ENCODE peak calls at places on chromosomes 5 and 9, in nine cellular contexts. One of them, this sample, is unnamed.

GRCh38 chr5:72474117-72474915 is 32.9 kb downstream of the ZNF366 start:
- DNase-seq in SW 1271: no peak
- DNase-seq in A549: no peak
- DNase-seq in CD8-positive, alpha-beta memory T cell: no peak
- DNase-seq in anterior cingulate cortex: no peak
- DNase-seq in NCI-H2029: no peak
- DNase-seq in HuH-7: no peak
- DNase-seq in stimulated activated naive CD4-positive, alpha-beta T cell: no peak
- DNase-seq in upper lobe of right lung: no peak
- DNase-seq in this sample: no peak

GRCh38 chr5:13957032-13957645 is 12.7 kb upstream of the DNAH5 start:
- DNase-seq in SW 1271: peak; percentile 79
- DNase-seq in A549: peak; percentile 68
- DNase-seq in CD8-positive, alpha-beta memory T cell: no peak
- DNase-seq in anterior cingulate cortex: no peak
- DNase-seq in NCI-H2029: peak; percentile 36
- DNase-seq in HuH-7: peak; percentile 28
- DNase-seq in stimulated activated naive CD4-positive, alpha-beta T cell: no peak
- DNase-seq in upper lobe of right lung: no peak
- DNase-seq in this sample: peak; percentile 39

GRCh38 chr9:88777498-88778312 is 213.6 kb upstream of the S1PR3 start:
- DNase-seq in SW 1271: no peak
- DNase-seq in A549: no peak
- DNase-seq in CD8-positive, alpha-beta memory T cell: no peak
- DNase-seq in anterior cingulate cortex: no peak
- DNase-seq in NCI-H2029: no peak
- DNase-seq in HuH-7: no peak
- DNase-seq in stimulated activated naive CD4-positive, alpha-beta T cell: no peak
- DNase-seq in upper lobe of right lung: no peak
- DNase-seq in this sample: no peak

GRCh38 chr5:1432296-1432695 is 12.9 kb downstream of the SLC6A3 start:
- DNase-seq in SW 1271: no peak
- DNase-seq in A549: no peak
- DNase-seq in CD8-positive, alpha-beta memory T cell: no peak
- DNase-seq in anterior cingulate cortex: no peak
- DNase-seq in NCI-H2029: no peak
- DNase-seq in HuH-7: no peak
- DNase-seq in stimulated activated naive CD4-positive, alpha-beta T cell: no peak
- DNase-seq in upper lobe of right lung: peak; percentile 47
- DNase-seq in this sample: no peak

GRCh38 chr5:36607838-36608783 is 1.7 kb downstream of the SLC1A3 start:
- DNase-seq in SW 1271: no peak
- DNase-seq in A549: no peak
- DNase-seq in CD8-positive, alpha-beta memory T cell: no peak
- DNase-seq in anterior cingulate cortex: no peak
- DNase-seq in NCI-H2029: no peak
- DNase-seq in HuH-7: peak; percentile 26
- DNase-seq in stimulated activated naive CD4-positive, alpha-beta T cell: no peak
- DNase-seq in upper lobe of right lung: no peak
- DNase-seq in this sample: no peak

GRCh38 chr5:177303925-177304391 is 359 bp downstream of the PRELID1 start:
- DNase-seq in SW 1271: peak; percentile 58
- DNase-seq in A549: no peak
- DNase-seq in CD8-positive, alpha-beta memory T cell: no peak
- DNase-seq in anterior cingulate cortex: no peak
- DNase-seq in NCI-H2029: no peak
- DNase-seq in HuH-7: no peak
- DNase-seq in stimulated activated naive CD4-positive, alpha-beta T cell: no peak
- DNase-seq in upper lobe of right lung: no peak
- DNase-seq in this sample: no peak

GRCh38 chr9:76652894-76653293 is 111.3 kb upstream of the PCA3 start:
- DNase-seq in SW 1271: no peak
- DNase-seq in A549: no peak
- DNase-seq in CD8-positive, alpha-beta memory T cell: no peak
- DNase-seq in anterior cingulate cortex: no peak
- DNase-seq in NCI-H2029: no peak
- DNase-seq in HuH-7: no peak
- DNase-seq in stimulated activated naive CD4-positive, alpha-beta T cell: no peak
- DNase-seq in upper lobe of right lung: no peak
- DNase-seq in this sample: no peak

GRCh38 chr5:171689853-171690417 is 95.7 kb upstream of the SMIM23 start:
- DNase-seq in SW 1271: no peak
- DNase-seq in A549: no peak
- DNase-seq in CD8-positive, alpha-beta memory T cell: no peak
- DNase-seq in anterior cingulate cortex: no peak
- DNase-seq in NCI-H2029: no peak
- DNase-seq in HuH-7: no peak
- DNase-seq in stimulated activated naive CD4-positive, alpha-beta T cell: no peak
- DNase-seq in upper lobe of right lung: no peak
- DNase-seq in this sample: no peak

GRCh38 chr9:21781656-21782055 is 20.8 kb upstream of the MTAP start:
- DNase-seq in SW 1271: no peak
- DNase-seq in A549: no peak
- DNase-seq in CD8-positive, alpha-beta memory T cell: no peak
- DNase-seq in anterior cingulate cortex: no peak
- DNase-seq in NCI-H2029: no peak
- DNase-seq in HuH-7: no peak
- DNase-seq in stimulated activated naive CD4-positive, alpha-beta T cell: no peak
- DNase-seq in upper lobe of right lung: no peak
- DNase-seq in this sample: no peak

GRCh38 chr5:179805070-179805528 is 1.6 kb downstream of the MGAT4B start:
- DNase-seq in SW 1271: no peak
- DNase-seq in A549: no peak
- DNase-seq in CD8-positive, alpha-beta memory T cell: no peak
- DNase-seq in anterior cingulate cortex: no peak
- DNase-seq in NCI-H2029: no peak
- DNase-seq in HuH-7: no peak
- DNase-seq in stimulated activated naive CD4-positive, alpha-beta T cell: no peak
- DNase-seq in upper lobe of right lung: peak; percentile 67
- DNase-seq in this sample: no peak

GRCh38 chr5:145887976-145888574 is 15.3 kb upstream of the GRXCR2 start:
- DNase-seq in SW 1271: peak; percentile 66
- DNase-seq in A549: peak; percentile 53
- DNase-seq in CD8-positive, alpha-beta memory T cell: no peak
- DNase-seq in anterior cingulate cortex: no peak
- DNase-seq in NCI-H2029: peak; percentile 12
- DNase-seq in HuH-7: peak; percentile 43
- DNase-seq in stimulated activated naive CD4-positive, alpha-beta T cell: no peak
- DNase-seq in upper lobe of right lung: no peak
- DNase-seq in this sample: peak; percentile 23

GRCh38 chr5:607541-608285 is 4.4 kb upstream of the CEP72 start:
- DNase-seq in SW 1271: no peak
- DNase-seq in A549: no peak
- DNase-seq in CD8-positive, alpha-beta memory T cell: no peak
- DNase-seq in anterior cingulate cortex: no peak
- DNase-seq in NCI-H2029: peak; percentile 68
- DNase-seq in HuH-7: no peak
- DNase-seq in stimulated activated naive CD4-positive, alpha-beta T cell: no peak
- DNase-seq in upper lobe of right lung: peak; percentile 61
- DNase-seq in this sample: no peak

GRCh38 chr5:132987531-132988408 is 24.3 kb upstream of the AFF4 start:
- DNase-seq in SW 1271: no peak
- DNase-seq in A549: no peak
- DNase-seq in CD8-positive, alpha-beta memory T cell: no peak
- DNase-seq in anterior cingulate cortex: no peak
- DNase-seq in NCI-H2029: no peak
- DNase-seq in HuH-7: no peak
- DNase-seq in stimulated activated naive CD4-positive, alpha-beta T cell: no peak
- DNase-seq in upper lobe of right lung: no peak
- DNase-seq in this sample: no peak

GRCh38 chr5:122019936-122020590 is 58.0 kb downstream of the LOX start:
- DNase-seq in SW 1271: no peak
- DNase-seq in A549: no peak
- DNase-seq in CD8-positive, alpha-beta memory T cell: no peak
- DNase-seq in anterior cingulate cortex: no peak
- DNase-seq in NCI-H2029: no peak
- DNase-seq in HuH-7: no peak
- DNase-seq in stimulated activated naive CD4-positive, alpha-beta T cell: no peak
- DNase-seq in upper lobe of right lung: no peak
- DNase-seq in this sample: no peak

GRCh38 chr9:100013573-100013972 is 85.2 kb downstream of the ERP44 start:
- DNase-seq in SW 1271: no peak
- DNase-seq in A549: no peak
- DNase-seq in CD8-positive, alpha-beta memory T cell: no peak
- DNase-seq in anterior cingulate cortex: no peak
- DNase-seq in NCI-H2029: no peak
- DNase-seq in HuH-7: no peak
- DNase-seq in stimulated activated naive CD4-positive, alpha-beta T cell: no peak
- DNase-seq in upper lobe of right lung: no peak
- DNase-seq in this sample: no peak

GRCh38 chr5:40687316-40687715 is 7.6 kb downstream of the PTGER4 start:
- DNase-seq in SW 1271: no peak
- DNase-seq in A549: no peak
- DNase-seq in CD8-positive, alpha-beta memory T cell: no peak
- DNase-seq in anterior cingulate cortex: no peak
- DNase-seq in NCI-H2029: no peak
- DNase-seq in HuH-7: no peak
- DNase-seq in stimulated activated naive CD4-positive, alpha-beta T cell: no peak
- DNase-seq in upper lobe of right lung: no peak
- DNase-seq in this sample: no peak

GRCh38 chr9:96344458-96345180 is 38.9 kb downstream of the SLC35D2 start:
- DNase-seq in SW 1271: peak; percentile 95
- DNase-seq in A549: peak; percentile 90
- DNase-seq in CD8-positive, alpha-beta memory T cell: no peak
- DNase-seq in anterior cingulate cortex: peak; percentile 10
- DNase-seq in NCI-H2029: peak; percentile 83
- DNase-seq in HuH-7: peak; percentile 47
- DNase-seq in stimulated activated naive CD4-positive, alpha-beta T cell: no peak
- DNase-seq in upper lobe of right lung: no peak
- DNase-seq in this sample: peak; percentile 93

GRCh38 chr9:38025166-38025565 is 43.9 kb downstream of the SHB start:
- DNase-seq in SW 1271: no peak
- DNase-seq in A549: no peak
- DNase-seq in CD8-positive, alpha-beta memory T cell: no peak
- DNase-seq in anterior cingulate cortex: no peak
- DNase-seq in NCI-H2029: no peak
- DNase-seq in HuH-7: no peak
- DNase-seq in stimulated activated naive CD4-positive, alpha-beta T cell: no peak
- DNase-seq in upper lobe of right lung: no peak
- DNase-seq in this sample: no peak

GRCh38 chr5:30981576-30981975 is 211.9 kb upstream of the CDH6 start:
- DNase-seq in SW 1271: no peak
- DNase-seq in A549: no peak
- DNase-seq in CD8-positive, alpha-beta memory T cell: no peak
- DNase-seq in anterior cingulate cortex: no peak
- DNase-seq in NCI-H2029: no peak
- DNase-seq in HuH-7: no peak
- DNase-seq in stimulated activated naive CD4-positive, alpha-beta T cell: no peak
- DNase-seq in upper lobe of right lung: no peak
- DNase-seq in this sample: no peak

GRCh38 chr9:127779136-127779981 is 893 bp upstream of the SH2D3C start:
- DNase-seq in SW 1271: no peak
- DNase-seq in A549: no peak
- DNase-seq in CD8-positive, alpha-beta memory T cell: peak; percentile 53
- DNase-seq in anterior cingulate cortex: no peak
- DNase-seq in NCI-H2029: no peak
- DNase-seq in HuH-7: no peak
- DNase-seq in stimulated activated naive CD4-positive, alpha-beta T cell: peak; percentile 35
- DNase-seq in upper lobe of right lung: no peak
- DNase-seq in this sample: no peak

GRCh38 chr9:124355032-124355940 is 60.0 kb downstream of the PSMB7 start:
- DNase-seq in SW 1271: no peak
- DNase-seq in A549: no peak
- DNase-seq in CD8-positive, alpha-beta memory T cell: no peak
- DNase-seq in anterior cingulate cortex: no peak
- DNase-seq in NCI-H2029: no peak
- DNase-seq in HuH-7: no peak
- DNase-seq in stimulated activated naive CD4-positive, alpha-beta T cell: no peak
- DNase-seq in upper lobe of right lung: no peak
- DNase-seq in this sample: no peak

GRCh38 chr5:160629007-160629402 is 207.3 kb downstream of the PTTG1 start:
- DNase-seq in SW 1271: no peak
- DNase-seq in A549: no peak
- DNase-seq in CD8-positive, alpha-beta memory T cell: no peak
- DNase-seq in anterior cingulate cortex: no peak
- DNase-seq in NCI-H2029: no peak
- DNase-seq in HuH-7: no peak
- DNase-seq in stimulated activated naive CD4-positive, alpha-beta T cell: no peak
- DNase-seq in upper lobe of right lung: no peak
- DNase-seq in this sample: no peak

GRCh38 chr5:132759114-132760042 is 12.2 kb downstream of the CCNI2 start:
- DNase-seq in SW 1271: no peak
- DNase-seq in A549: no peak
- DNase-seq in CD8-positive, alpha-beta memory T cell: no peak
- DNase-seq in anterior cingulate cortex: no peak
- DNase-seq in NCI-H2029: no peak
- DNase-seq in HuH-7: no peak
- DNase-seq in stimulated activated naive CD4-positive, alpha-beta T cell: no peak
- DNase-seq in upper lobe of right lung: no peak
- DNase-seq in this sample: no peak

GRCh38 chr9:124511426-124511840 is 4.2 kb upstream of the NR5A1 start:
- DNase-seq in SW 1271: no peak
- DNase-seq in A549: no peak
- DNase-seq in CD8-positive, alpha-beta memory T cell: no peak
- DNase-seq in anterior cingulate cortex: no peak
- DNase-seq in NCI-H2029: no peak
- DNase-seq in HuH-7: peak; percentile 78
- DNase-seq in stimulated activated naive CD4-positive, alpha-beta T cell: no peak
- DNase-seq in upper lobe of right lung: no peak
- DNase-seq in this sample: no peak

GRCh38 chr5:170393235-170393634 is 4.1 kb upstream of the KCNMB1 start:
- DNase-seq in SW 1271: no peak
- DNase-seq in A549: no peak
- DNase-seq in CD8-positive, alpha-beta memory T cell: no peak
- DNase-seq in anterior cingulate cortex: no peak
- DNase-seq in NCI-H2029: no peak
- DNase-seq in HuH-7: no peak
- DNase-seq in stimulated activated naive CD4-positive, alpha-beta T cell: no peak
- DNase-seq in upper lobe of right lung: no peak
- DNase-seq in this sample: no peak

GRCh38 chr5:128674837-128675446 is 136.9 kb upstream of the FBN2 start:
- DNase-seq in SW 1271: peak; percentile 55
- DNase-seq in A549: peak; percentile 52
- DNase-seq in CD8-positive, alpha-beta memory T cell: no peak
- DNase-seq in anterior cingulate cortex: no peak
- DNase-seq in NCI-H2029: no peak
- DNase-seq in HuH-7: peak; percentile 18
- DNase-seq in stimulated activated naive CD4-positive, alpha-beta T cell: peak; percentile 10
- DNase-seq in upper lobe of right lung: no peak
- DNase-seq in this sample: peak; percentile 27

GRCh38 chr9:35519697-35520403 is 29.9 kb downstream of the RUSC2 start:
- DNase-seq in SW 1271: no peak
- DNase-seq in A549: no peak
- DNase-seq in CD8-positive, alpha-beta memory T cell: no peak
- DNase-seq in anterior cingulate cortex: no peak
- DNase-seq in NCI-H2029: no peak
- DNase-seq in HuH-7: no peak
- DNase-seq in stimulated activated naive CD4-positive, alpha-beta T cell: no peak
- DNase-seq in upper lobe of right lung: no peak
- DNase-seq in this sample: no peak

GRCh38 chr5:14407051-14407450 is 174.5 kb upstream of the OTULINL start:
- DNase-seq in SW 1271: no peak
- DNase-seq in A549: no peak
- DNase-seq in CD8-positive, alpha-beta memory T cell: no peak
- DNase-seq in anterior cingulate cortex: no peak
- DNase-seq in NCI-H2029: no peak
- DNase-seq in HuH-7: no peak
- DNase-seq in stimulated activated naive CD4-positive, alpha-beta T cell: no peak
- DNase-seq in upper lobe of right lung: no peak
- DNase-seq in this sample: no peak

GRCh38 chr9:69195681-69196080 is 21.6 kb downstream of the TJP2 start:
- DNase-seq in SW 1271: no peak
- DNase-seq in A549: no peak
- DNase-seq in CD8-positive, alpha-beta memory T cell: no peak
- DNase-seq in anterior cingulate cortex: no peak
- DNase-seq in NCI-H2029: no peak
- DNase-seq in HuH-7: no peak
- DNase-seq in stimulated activated naive CD4-positive, alpha-beta T cell: no peak
- DNase-seq in upper lobe of right lung: no peak
- DNase-seq in this sample: no peak

GRCh38 chr5:137833463-137833862 is 34.2 kb upstream of the MYOT start:
- DNase-seq in SW 1271: peak; percentile 79
- DNase-seq in A549: peak; percentile 95
- DNase-seq in CD8-positive, alpha-beta memory T cell: no peak
- DNase-seq in anterior cingulate cortex: no peak
- DNase-seq in NCI-H2029: no peak
- DNase-seq in HuH-7: no peak
- DNase-seq in stimulated activated naive CD4-positive, alpha-beta T cell: no peak
- DNase-seq in upper lobe of right lung: no peak
- DNase-seq in this sample: no peak

GRCh38 chr5:43193952-43194321 is 1.9 kb downstream of the NIM1K start:
- DNase-seq in SW 1271: no peak
- DNase-seq in A549: no peak
- DNase-seq in CD8-positive, alpha-beta memory T cell: no peak
- DNase-seq in anterior cingulate cortex: peak; percentile 1
- DNase-seq in NCI-H2029: no peak
- DNase-seq in HuH-7: no peak
- DNase-seq in stimulated activated naive CD4-positive, alpha-beta T cell: no peak
- DNase-seq in upper lobe of right lung: no peak
- DNase-seq in this sample: no peak